ENCODE peak calls at places on chromosomes 4 and X, in nine cellular contexts. F, O, P, W, I, E, B, Q and X are unnamed samples.

GRCh38 chrX:9434151-9434550 is 30.7 kb upstream of the TBL1X start:
- DNase-seq in F (no peak), O (no peak), P (no peak), W (no peak), I (no peak), E (no peak), B (no peak), Q (no peak), X (no peak)

GRCh38 chr4:173448103-173448502 is 49.2 kb upstream of the SCRG1 start:
- DNase-seq in F (no peak), O (no peak), P (no peak), W (peak), I (peak), E (peak), B (no peak), Q (no peak), X (peak)

GRCh38 chr4:8267077-8267476 is 2.5 kb upstream of the HTRA3 start:
- DNase-seq in F (peak), O (no peak), P (peak), W (peak), I (no peak), E (peak), B (peak), Q (no peak), X (peak)

GRCh38 chr4:125522992-125523391 is 208.2 kb downstream of the FAT4 start:
- DNase-seq in F (no peak), O (no peak), P (no peak), W (no peak), I (no peak), E (peak), B (no peak), Q (no peak), X (no peak)

GRCh38 chrX:65601530-65602281 is 65.7 kb upstream of the MSN start:
- DNase-seq in F (no peak), O (no peak), P (no peak), W (peak), I (no peak), E (peak), B (peak), Q (peak), X (peak)

GRCh38 chr4:164931551-164932324 is 45.7 kb downstream of the TRIM61 start:
- DNase-seq in F (no peak), O (no peak), P (no peak), W (no peak), I (no peak), E (no peak), B (no peak), Q (no peak), X (no peak)

GRCh38 chr4:688695-689497 is at the start of gene SLC49A3:
- DNase-seq in F (peak), O (no peak), P (peak), W (no peak), I (no peak), E (peak), B (no peak), Q (no peak), X (peak)

GRCh38 chr4:56345461-56345860 is 41.8 kb downstream of the AASDH start:
- DNase-seq in F (no peak), O (no peak), P (no peak), W (no peak), I (no peak), E (no peak), B (no peak), Q (no peak), X (no peak)

GRCh38 chr4:17494258-17494657 is 17.6 kb downstream of the QDPR start:
- DNase-seq in F (no peak), O (no peak), P (peak), W (peak), I (no peak), E (no peak), B (peak), Q (no peak), X (no peak)

GRCh38 chrX:47523713-47524166 is 37.3 kb upstream of the ARAF start:
- DNase-seq in F (peak), O (no peak), P (no peak), W (no peak), I (no peak), E (no peak), B (no peak), Q (no peak), X (no peak)